ENCODE peak calls at places on chromosome 1, in ten cellular contexts. U is breast epithelium, Z is AG10803, S is HFF-Myc, O is foreskin fibroblast, B is thyroid gland, X is tibial nerve, J is sigmoid colon, A is right atrium auricular region, R is astrocyte of the cerebellum. C is an unnamed sample.

GRCh38 chr1:183194527-183195145 is 8.6 kb downstream of the LAMC2 start:
- DNase-seq in R (no peak), U (no peak), S (no peak), B (no peak), O (no peak), Z (no peak), X (no peak), A (no peak), J (no peak), C (peak)

GRCh38 chr1:152013664-152014237 is 20.1 kb upstream of the S100A10 start:
- DNase-seq in R (no peak), O (peak), U (no peak), A (no peak), J (no peak), X (no peak), B (peak), S (no peak), Z (peak), C (peak)

GRCh38 chr1:217059401-217059800 is 336.2 kb upstream of the ESRRG start:
- DNase-seq in U (no peak), B (no peak), A (no peak), R (no peak), X (no peak), J (no peak), O (no peak), S (no peak), Z (no peak), C (no peak)

GRCh38 chr1:77220687-77221463 is 1.6 kb upstream of the PIGK start:
- DNase-seq in Z (peak), O (peak), S (no peak), R (no peak), B (no peak), A (no peak), J (no peak), X (no peak), U (no peak), C (no peak)

GRCh38 chr1:110356379-110356778 is 17.2 kb downstream of the RBM15 start:
- DNase-seq in X (no peak), O (no peak), Z (no peak), A (no peak), J (no peak), B (peak), R (no peak), S (no peak), U (no peak), C (no peak)

GRCh38 chr1:232459826-232460225 is 170.1 kb downstream of the SIPA1L2 start:
- DNase-seq in J (no peak), B (no peak), S (no peak), A (no peak), O (no peak), Z (peak), X (no peak), R (no peak), U (no peak), C (no peak)

GRCh38 chr1:93768380-93768863 is 86.8 kb upstream of the BCAR3 start:
- DNase-seq in R (no peak), S (no peak), A (no peak), U (no peak), O (no peak), Z (no peak), X (no peak), B (no peak), J (no peak), C (no peak)

GRCh38 chr1:187143783-187144182 is 315.0 kb downstream of the PLA2G4A start:
- DNase-seq in B (no peak), Z (no peak), O (no peak), A (no peak), X (no peak), J (no peak), U (no peak), R (no peak), S (no peak), C (no peak)

GRCh38 chr1:29706936-29707335 is 470.6 kb downstream of the PTPRU start:
- DNase-seq in O (peak), J (no peak), S (peak), R (no peak), Z (peak), X (no peak), A (no peak), U (no peak), B (peak), C (peak)

GRCh38 chr1:5960336-5960735 is 31.9 kb downstream of the NPHP4 start:
- DNase-seq in A (no peak), Z (no peak), O (no peak), B (no peak), U (peak), S (no peak), X (no peak), R (no peak), J (peak), C (no peak)

GRCh38 chr1:24984300-24984699 is 54.2 kb upstream of the RUNX3 start:
- DNase-seq in S (no peak), X (no peak), Z (no peak), B (no peak), J (no peak), O (no peak), A (no peak), R (no peak), U (no peak), C (no peak)

GRCh38 chr1:109776911-109777310 is 13.2 kb upstream of the EPS8L3 start:
- DNase-seq in J (peak), A (peak), B (peak), X (peak), Z (peak), R (peak), U (peak), S (no peak), O (peak), C (peak)

GRCh38 chr1:163528710-163529348 is 207.1 kb downstream of the NUF2 start:
- DNase-seq in S (no peak), U (no peak), A (no peak), R (peak), B (peak), X (no peak), Z (peak), O (peak), J (no peak), C (peak)

GRCh38 chr1:92980732-92981647 is 19.7 kb upstream of the DIPK1A start:
- DNase-seq in A (no peak), S (no peak), J (no peak), O (no peak), U (no peak), X (no peak), Z (no peak), B (no peak), R (no peak), C (peak)

GRCh38 chr1:241598234-241598633 is 41.9 kb downstream of the CHML start:
- DNase-seq in J (no peak), S (no peak), R (no peak), U (no peak), O (no peak), A (no peak), Z (no peak), B (no peak), X (no peak), C (peak)

GRCh38 chr1:189438808-189439207 is 1038.9 kb downstream of the BRINP3 start:
- DNase-seq in B (no peak), Z (no peak), U (no peak), A (no peak), R (no peak), O (no peak), J (no peak), S (no peak), X (no peak), C (no peak)

GRCh38 chr1:90708826-90709225 is 8.3 kb downstream of the BARHL2 start:
- DNase-seq in Z (no peak), B (no peak), X (no peak), A (no peak), R (no peak), O (no peak), S (no peak), J (no peak), U (no peak), C (no peak)

GRCh38 chr1:178371999-178372398 is 124.8 kb downstream of the CLEC20A start:
- DNase-seq in B (no peak), U (no peak), J (no peak), X (no peak), O (no peak), Z (no peak), S (no peak), R (no peak), A (no peak), C (no peak)

GRCh38 chr1:42936309-42937078 is 22.2 kb downstream of the SLC2A1 start:
- DNase-seq in A (no peak), S (no peak), O (peak), Z (peak), U (peak), B (no peak), R (no peak), X (peak), J (peak), C (peak)

GRCh38 chr1:160618763-160619274 is 28.0 kb downstream of the SLAMF1 start:
- DNase-seq in Z (no peak), O (no peak), U (no peak), B (no peak), A (no peak), X (no peak), S (no peak), J (no peak), R (no peak), C (peak)
- H3K4me3 ChIP-seq in Z (no peak), O (no peak), U (no peak), B (no peak), A (no peak), X (no peak), S (no peak), J (no peak), R (no peak), C (no peak)

GRCh38 chr1:166676981-166677380 is 162.3 kb upstream of the POGK start:
- DNase-seq in S (no peak), Z (no peak), O (no peak), J (no peak), A (no peak), U (no peak), B (no peak), X (no peak), R (no peak), C (no peak)
- TF ChIP-seq CTCF in S (no peak), Z (no peak), O (no peak), J (no peak), A (no peak), U (no peak), B (no peak), X (no peak), R (no peak), C (no peak)

GRCh38 chr1:26703466-26703865 is 7.7 kb downstream of the ARID1A start:
- DNase-seq in A (no peak), Z (peak), B (no peak), S (no peak), U (no peak), R (no peak), X (no peak), O (peak), J (no peak), C (no peak)
- H3K4me3 ChIP-seq in A (no peak), Z (no peak), B (no peak), S (no peak), U (no peak), R (no peak), X (no peak), O (no peak), J (no peak), C (peak)

GRCh38 chr1:118185083-118185899 is at the start of gene SPAG17:
- DNase-seq in Z (peak), A (peak), B (peak), O (peak), S (peak), X (peak), J (no peak), U (peak), R (peak), C (peak)
- TF ChIP-seq CTCF in Z (peak), A (peak), B (no peak), O (peak), S (peak), X (no peak), J (no peak), U (no peak), R (peak), C (no peak)

DNA sequence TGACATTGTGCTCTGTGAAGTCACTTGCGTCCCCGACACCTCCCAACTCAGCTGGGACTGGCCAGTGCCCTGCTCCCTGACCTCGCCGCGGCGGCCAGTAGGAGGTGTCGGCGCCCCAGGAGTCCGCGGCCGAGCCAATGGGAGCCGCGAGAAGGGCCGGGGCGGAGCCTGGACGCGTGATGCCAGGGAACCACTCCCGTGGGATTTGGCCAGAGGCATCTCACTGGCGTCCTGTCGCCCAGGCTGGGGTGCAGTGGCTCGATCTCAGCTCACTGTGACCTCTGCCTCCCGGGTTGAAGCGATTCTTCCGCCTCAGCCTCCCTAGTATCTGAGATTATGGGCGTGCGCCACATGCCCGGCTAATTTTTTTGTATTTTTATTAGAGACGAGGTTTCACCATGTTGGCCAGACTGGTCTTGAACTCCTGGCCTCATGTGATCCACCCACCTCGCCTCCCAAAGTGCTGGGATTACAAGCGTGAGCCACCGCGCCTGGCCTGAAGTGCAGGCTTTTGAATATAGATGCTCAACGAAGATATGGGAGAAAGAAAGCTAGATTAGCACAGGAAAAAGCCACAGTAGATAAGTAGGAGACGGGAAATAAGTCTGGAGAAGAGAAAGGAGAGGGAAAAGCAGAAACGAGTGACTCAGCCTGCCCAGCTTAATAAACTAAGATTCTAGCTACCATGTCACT is 38.0 kb downstream of the ZBTB8OS start:
- DNase-seq in S (peak), R (peak), U (peak), O (peak), X (peak), Z (peak), J (peak), A (peak), B (peak), C (peak)
- H3K4me3 ChIP-seq in S (peak), R (peak), U (peak), O (peak), X (peak), Z (peak), J (peak), A (peak), B (no peak), C (peak)

GRCh38 chr1:32138965-32139364 is 31.1 kb downstream of the KPNA6 start:
- DNase-seq in S (peak), O (peak), X (no peak), R (no peak), U (no peak), A (no peak), J (no peak), B (no peak), Z (peak), C (no peak)
- TF ChIP-seq CTCF in S (no peak), O (no peak), X (no peak), R (no peak), U (no peak), A (no peak), J (no peak), B (no peak), Z (no peak), C (no peak)

GRCh38 chr1:47178665-47179022 is 11.2 kb downstream of the PDZK1IP1 start:
- DNase-seq in J (no peak), R (no peak), U (no peak), X (no peak), O (no peak), Z (no peak), A (no peak), B (no peak), S (no peak), C (no peak)

GRCh38 chr1:47180603-47181094 is 9.2 kb downstream of the PDZK1IP1 start:
- DNase-seq in Z (peak), O (no peak), B (peak), J (no peak), X (no peak), S (no peak), U (no peak), R (no peak), A (no peak), C (no peak)

GRCh38 chr1:47181095-47181954 is 8.5 kb downstream of the PDZK1IP1 start:
- DNase-seq in A (no peak), U (no peak), J (no peak), O (no peak), S (no peak), Z (no peak), X (no peak), B (no peak), R (no peak), C (no peak)

GRCh38 chr1:47179023-47179987 is 10.5 kb downstream of the PDZK1IP1 start:
- DNase-seq in J (peak), Z (peak), B (peak), S (peak), R (peak), O (peak), X (peak), U (peak), A (peak), C (peak)

GRCh38 chr1:47179988-47180563 is 9.8 kb downstream of the PDZK1IP1 start:
- DNase-seq in X (no peak), O (no peak), Z (no peak), A (no peak), J (no peak), U (no peak), B (no peak), S (no peak), R (no peak), C (no peak)
- H3K4me3 ChIP-seq in X (no peak), O (no peak), Z (peak), A (no peak), J (peak), U (no peak), B (no peak), S (peak), R (peak), C (no peak)

GRCh38 chr1:195886000-195886399 is 722.2 kb downstream of the KCNT2 start:
- DNase-seq in Z (no peak), U (no peak), R (no peak), B (no peak), O (no peak), X (no peak), J (no peak), A (no peak), S (no peak), C (no peak)
- TF ChIP-seq CTCF in Z (no peak), U (no peak), R (no peak), B (no peak), O (no peak), X (no peak), J (no peak), A (no peak), S (no peak), C (no peak)

DNA sequence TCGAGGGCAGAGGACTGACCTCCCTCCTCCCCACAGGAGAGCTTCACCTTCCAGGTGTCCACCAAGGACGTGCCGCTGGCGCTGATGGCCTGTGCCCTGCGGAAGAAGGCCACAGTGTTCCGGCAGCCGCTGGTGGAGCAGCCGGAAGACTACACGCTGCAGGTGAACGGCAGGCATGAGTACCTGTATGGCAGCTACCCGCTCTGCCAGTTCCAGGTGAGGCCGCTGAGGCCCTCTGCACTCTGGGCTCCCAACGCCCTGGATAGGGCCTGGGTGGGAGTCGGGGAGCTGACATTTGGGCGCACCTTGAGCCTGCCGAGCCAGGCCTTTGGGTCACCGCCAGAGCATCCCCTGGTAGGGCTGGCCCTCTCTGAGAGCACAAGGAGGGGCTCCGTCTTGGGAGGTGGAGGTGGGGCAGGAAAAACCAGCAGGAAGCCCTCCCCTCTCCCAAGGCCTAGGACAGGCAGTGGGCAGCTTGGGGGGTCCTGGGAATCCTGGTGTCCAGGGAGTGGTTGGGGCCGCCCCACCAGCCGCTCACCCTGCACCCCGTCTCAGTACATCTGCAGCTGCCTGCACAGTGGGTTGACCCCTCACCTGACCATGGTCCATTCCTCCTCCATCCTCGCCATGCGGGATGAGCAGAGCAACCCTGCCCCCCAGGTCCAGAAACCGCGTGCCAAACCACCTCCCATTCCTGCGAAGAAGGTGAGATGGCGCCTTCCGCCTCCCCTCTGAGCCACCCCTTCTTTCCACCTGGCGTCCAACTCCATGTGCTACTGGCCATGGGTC is 65.1 kb downstream of the PIK3CD start:
- DNase-seq in R (no peak), B (no peak), X (no peak), O (no peak), Z (no peak), S (no peak), U (no peak), A (no peak), J (no peak), C (no peak)
- H3K4me3 ChIP-seq in R (no peak), B (no peak), X (peak), O (no peak), Z (no peak), S (no peak), U (peak), A (no peak), J (peak), C (peak)